ENCODE peak calls at places on chromosomes 12 and 14, in four cellular contexts. C is kidney, L is stomach, T is IMR-90. Z is an unnamed sample.

GRCh38 chr12:111267171-111267570 is 101.7 kb downstream of the PHETA1 start:
- DNase-seq in T (no peak), C (no peak), L (no peak), Z (no peak)

GRCh38 chr12:18391136-18391535 is 129.8 kb downstream of the PIK3C2G start:
- DNase-seq in C (no peak), T (no peak), L (no peak), Z (no peak)

GRCh38 chr12:94109154-94109553 is 39.2 kb upstream of the PLXNC1 start:
- DNase-seq in L (no peak), C (no peak), T (peak; percentile 71), Z (no peak)

GRCh38 chr14:23727566-23728335 is 91.6 kb downstream of the DHRS2 start:
- DNase-seq in L (no peak), T (peak; percentile 26), C (peak; percentile 36), Z (no peak)

GRCh38 chr14:24232645-24233537 is at the start of gene GMPR2:
- DNase-seq in C (no peak), T (no peak), L (no peak), Z (no peak)

GRCh38 chr12:57069522-57069921 is 9.1 kb downstream of the NEMP1 start:
- DNase-seq in C (no peak), L (peak; percentile 60), T (peak; percentile 87), Z (peak; percentile 69)

GRCh38 chr12:22105542-22105941 is 59.5 kb downstream of the CMAS start:
- DNase-seq in C (no peak), T (peak; percentile 6), L (no peak), Z (no peak)

GRCh38 chr12:29807125-29807524 is 23.4 kb upstream of the TMTC1 start:
- DNase-seq in T (peak; percentile 74), L (no peak), C (no peak), Z (no peak)

GRCh38 chr14:53137559-53137958 is 15.6 kb downstream of the DDHD1 start:
- DNase-seq in T (no peak), C (no peak), L (no peak), Z (no peak)
- H3K9me3 ChIP-seq in T (peaks cover 11% of the 10 kb centered on the region), C (peaks cover 7% of the 10 kb centered on the region), L (peaks cover 50% of the 10 kb centered on the region), Z (peaks cover 50% of the 10 kb centered on the region)

DNA sequence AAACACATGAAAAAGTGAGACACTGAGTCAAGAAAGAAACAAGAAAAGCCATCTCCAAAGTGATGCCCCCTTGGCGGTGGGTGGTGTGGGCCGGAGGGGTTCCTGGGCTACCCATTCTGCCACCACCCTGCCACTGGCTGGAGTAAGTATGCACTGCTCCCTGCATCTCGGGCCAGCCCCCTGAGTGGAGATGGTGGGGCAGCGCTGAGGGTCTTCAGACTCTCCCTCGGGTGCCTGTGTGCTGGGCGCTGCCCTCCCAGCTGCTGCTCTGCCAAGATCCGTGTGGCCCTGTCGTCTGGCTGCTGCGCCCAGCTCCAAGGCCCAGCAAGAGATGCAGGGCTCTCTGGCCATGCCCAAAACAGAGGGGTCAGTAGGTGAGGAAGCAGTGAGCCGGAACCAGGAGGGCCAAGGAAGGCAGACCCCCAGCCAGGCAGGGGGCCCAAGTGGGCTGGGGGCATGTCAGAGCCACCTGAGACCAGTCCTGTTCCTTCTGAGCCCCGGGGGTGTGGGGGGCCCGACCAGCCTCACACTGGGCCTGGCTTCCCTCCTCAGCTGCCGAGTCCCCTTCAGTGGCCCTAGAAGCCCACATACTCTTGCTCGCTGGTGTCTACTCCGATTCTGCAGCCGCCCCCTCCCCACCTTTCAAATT is 5.2 kb downstream of the GPR132 start:
- DNase-seq in T (no peak), L (no peak), C (peak; percentile 67), Z (no peak)
- H3K27ac ChIP-seq in T (no peak overlapping the region), L (no peak overlapping the region), C (no peak overlapping the region), Z (peak overlapping the region; percentile 79)

DNA sequence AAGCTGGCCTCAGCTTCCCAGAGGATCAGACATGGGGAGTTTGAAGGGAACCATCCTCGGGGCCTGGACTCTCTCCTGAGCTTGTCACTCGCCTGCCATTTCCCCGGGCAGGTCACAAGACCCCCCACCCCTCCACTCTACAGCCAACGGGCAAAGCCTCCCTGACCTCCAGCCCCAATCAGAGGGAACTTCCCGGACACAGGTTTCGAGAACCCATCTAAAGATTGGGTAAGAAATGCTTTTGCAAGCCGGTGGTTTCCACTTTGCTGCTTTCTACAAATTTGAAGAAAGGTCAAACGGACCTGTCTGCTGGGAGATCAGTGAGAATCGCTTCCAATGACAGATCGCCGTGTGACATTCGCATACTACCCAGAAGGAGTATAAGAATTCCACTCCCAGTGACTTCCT is 89.6 kb downstream of the SCARB1 start:
- DNase-seq in C (no peak), L (no peak), T (no peak), Z (no peak)
- H3K4me3 ChIP-seq in C (no peak overlapping the region), L (peak overlapping the region; percentile 4), T (no peak overlapping the region), Z (no peak overlapping the region)

GRCh38 chr12:99975321-99975720 is 9.4 kb downstream of the ANKS1B start:
- DNase-seq in T (no peak), C (no peak), L (no peak), Z (no peak)
- H3K9me3 ChIP-seq in T (no peaks in the 10 kb centered on the region), C (peaks cover 2% of the 10 kb centered on the region), L (peaks cover 8% of the 10 kb centered on the region), Z (peaks cover 17% of the 10 kb centered on the region)

GRCh38 chr12:55931780-55932545 is 1.0 kb downstream of the DGKA start:
- DNase-seq in C (peak; percentile 87), T (peak; percentile 29), L (peak; percentile 61), Z (peak; percentile 59)

GRCh38 chr12:55933158-55933798 is 2.3 kb downstream of the DGKA start:
- DNase-seq in L (peak; percentile 35), C (peak; percentile 64), T (no peak), Z (no peak)

GRCh38 chr12:55933799-55934174 is 2.8 kb downstream of the DGKA start:
- DNase-seq in L (no peak), T (no peak), C (no peak), Z (no peak)

GRCh38 chr12:55931317-55931779 is 386 bp downstream of the DGKA start:
- DNase-seq in T (no peak), L (no peak), C (no peak), Z (no peak)

DNA sequence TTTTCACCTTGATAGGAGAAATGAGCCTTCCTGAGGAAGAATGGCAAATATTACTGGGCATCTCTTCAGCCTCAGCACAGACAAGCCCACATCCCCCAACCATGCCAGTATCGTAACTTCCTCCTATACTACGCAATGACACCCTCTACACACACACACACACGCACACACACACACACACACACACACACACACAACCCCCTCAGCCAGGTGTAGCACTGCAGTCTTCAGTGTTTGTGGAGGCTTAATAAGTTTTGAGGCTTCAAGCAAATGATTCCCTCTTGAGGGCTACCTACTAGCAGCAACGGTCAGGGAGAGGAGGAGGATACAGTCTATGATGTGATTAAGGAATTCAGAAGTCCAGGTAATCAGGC is 1.6 kb downstream of the DGKA start:
- DNase-seq in T (peak; percentile 33), C (no peak), L (no peak), Z (no peak)
- H3K27ac ChIP-seq in T (peak overlapping the region; percentile 84), C (no peak overlapping the region), L (peak overlapping the region; percentile 67), Z (no peak overlapping the region)

Z was measured in heart left ventricle.